ENCODE peak calls at places on chromosomes 11 and 22, in ten cellular contexts. I, N, Y, P, M, R, T, Z, F and W are unnamed samples.

GRCh38 chr22:49961601-49962011 is 1.0 kb downstream of the PIM3 start:
- DNase-seq in I (peak), N (peak), Y (no peak), P (no peak), M (peak), R (no peak), T (peak), Z (no peak), F (no peak), W (no peak)

GRCh38 chr22:46681010-46681409 is 57.0 kb downstream of the CERK start:
- DNase-seq in I (no peak), N (no peak), Y (no peak), P (no peak), M (no peak), R (no peak), T (peak), Z (no peak), F (no peak), W (no peak)

GRCh38 chr11:62479631-62480201 is 60.9 kb downstream of the SCGB1A1 start:
- DNase-seq in I (no peak), N (peak), Y (no peak), P (no peak), M (no peak), R (no peak), T (no peak), Z (no peak), F (no peak), W (no peak)

GRCh38 chr11:112293614-112294013 is 33.0 kb upstream of the PLET1 start:
- DNase-seq in I (no peak), N (peak), Y (no peak), P (no peak), M (no peak), R (no peak), T (no peak), Z (no peak), F (no peak), W (no peak)

GRCh38 chr11:58577441-58578135 is 1.3 kb upstream of the ZFP91 start:
- DNase-seq in I (peak), N (peak), Y (peak), P (peak), M (no peak), R (no peak), T (peak), Z (peak), F (peak), W (peak)

GRCh38 chr11:64226507-64227051 is 505 bp downstream of the NUDT22 start:
- DNase-seq in I (peak), N (no peak), Y (peak), P (peak), M (no peak), R (no peak), T (no peak), Z (no peak), F (no peak), W (peak)

GRCh38 chr11:2812371-2812991 is 73.1 kb downstream of the CDKN1C start:
- DNase-seq in I (peak), N (peak), Y (no peak), P (no peak), M (no peak), R (no peak), T (no peak), Z (no peak), F (no peak), W (no peak)

GRCh38 chr11:4059424-4059823 is 35.2 kb upstream of the RRM1 start:
- DNase-seq in I (no peak), N (no peak), Y (no peak), P (no peak), M (no peak), R (no peak), T (no peak), Z (no peak), F (no peak), W (no peak)